ENCODE peak calls at places on chromosomes 16 and 17, in four cellular contexts. One of them, this sample, is unnamed.

GRCh38 chr17:55661359-55661758 is 61.3 kb downstream of the TMEM100 start:
- DNase-seq in IMR-90: no peak
- DNase-seq in K562: no peak
- DNase-seq in endothelial cell of umbilical vein: peak
- DNase-seq in this sample: no peak

GRCh38 chr17:69936996-69937395 is 138.0 kb upstream of the KCNJ16 start:
- DNase-seq in IMR-90: no peak
- DNase-seq in K562: no peak
- DNase-seq in endothelial cell of umbilical vein: no peak
- DNase-seq in this sample: no peak

GRCh38 chr17:6427284-6427781 is 7.6 kb downstream of the AIPL1 start:
- DNase-seq in IMR-90: peak
- DNase-seq in K562: no peak
- DNase-seq in endothelial cell of umbilical vein: no peak
- DNase-seq in this sample: peak

GRCh38 chr16:22813946-22814325 is at the start of gene HS3ST2:
- DNase-seq in IMR-90: no peak
- DNase-seq in K562: no peak
- DNase-seq in endothelial cell of umbilical vein: no peak
- DNase-seq in this sample: no peak

GRCh38 chr16:87587636-87588035 is 14.7 kb upstream of the JPH3 start:
- DNase-seq in IMR-90: no peak
- DNase-seq in K562: no peak
- DNase-seq in endothelial cell of umbilical vein: no peak
- DNase-seq in this sample: no peak

GRCh38 chr17:7478276-7479138 is 924 bp downstream of the ZBTB4 start:
- DNase-seq in IMR-90: peak
- DNase-seq in K562: peak
- DNase-seq in endothelial cell of umbilical vein: peak
- DNase-seq in this sample: no peak

GRCh38 chr17:38824899-38825761 is at the start of gene CWC25:
- DNase-seq in IMR-90: peak
- DNase-seq in K562: peak
- DNase-seq in endothelial cell of umbilical vein: peak
- DNase-seq in this sample: peak

GRCh38 chr17:29451338-29451737 is 61.2 kb downstream of the TAOK1 start:
- DNase-seq in IMR-90: no peak
- DNase-seq in K562: no peak
- DNase-seq in endothelial cell of umbilical vein: no peak
- DNase-seq in this sample: no peak

GRCh38 chr17:21090889-21091618 is 35.7 kb upstream of the DHRS7B start:
- DNase-seq in IMR-90: peak
- DNase-seq in K562: no peak
- DNase-seq in endothelial cell of umbilical vein: no peak
- DNase-seq in this sample: no peak

GRCh38 chr17:48578616-48579560 is 738 bp upstream of the HOXB4 start:
- DNase-seq in IMR-90: peak
- DNase-seq in K562: peak
- DNase-seq in endothelial cell of umbilical vein: peak
- DNase-seq in this sample: no peak
- TF ChIP-seq FOS in IMR-90: no peak
- TF ChIP-seq FOS in K562: no peak
- TF ChIP-seq FOS in endothelial cell of umbilical vein: no peak
- TF ChIP-seq FOS in this sample: no peak

GRCh38 chr17:75902406-75902805 is 2.3 kb downstream of the MRPL38 start:
- DNase-seq in IMR-90: no peak
- DNase-seq in K562: no peak
- DNase-seq in endothelial cell of umbilical vein: no peak
- DNase-seq in this sample: no peak
- TF ChIP-seq FOS in IMR-90: no peak
- TF ChIP-seq FOS in K562: no peak
- TF ChIP-seq FOS in endothelial cell of umbilical vein: no peak
- TF ChIP-seq FOS in this sample: no peak

GRCh38 chr17:12178644-12179330 is 158.1 kb downstream of the MAP2K4 start:
- DNase-seq in IMR-90: no peak
- DNase-seq in K562: no peak
- DNase-seq in endothelial cell of umbilical vein: no peak
- DNase-seq in this sample: no peak

GRCh38 chr17:12180644-12181261 is 160.1 kb downstream of the MAP2K4 start:
- DNase-seq in IMR-90: peak
- DNase-seq in K562: peak
- DNase-seq in endothelial cell of umbilical vein: peak
- DNase-seq in this sample: peak
- TF ChIP-seq FOS in IMR-90: no peak
- TF ChIP-seq FOS in K562: no peak
- TF ChIP-seq FOS in endothelial cell of umbilical vein: no peak
- TF ChIP-seq FOS in this sample: no peak

GRCh38 chr16:2468142-2468724 is 2.9 kb upstream of the NTN3 start:
- DNase-seq in IMR-90: peak
- DNase-seq in K562: no peak
- DNase-seq in endothelial cell of umbilical vein: peak
- DNase-seq in this sample: no peak
- TF ChIP-seq FOS in IMR-90: no peak
- TF ChIP-seq FOS in K562: no peak
- TF ChIP-seq FOS in endothelial cell of umbilical vein: no peak
- TF ChIP-seq FOS in this sample: no peak

DNA sequence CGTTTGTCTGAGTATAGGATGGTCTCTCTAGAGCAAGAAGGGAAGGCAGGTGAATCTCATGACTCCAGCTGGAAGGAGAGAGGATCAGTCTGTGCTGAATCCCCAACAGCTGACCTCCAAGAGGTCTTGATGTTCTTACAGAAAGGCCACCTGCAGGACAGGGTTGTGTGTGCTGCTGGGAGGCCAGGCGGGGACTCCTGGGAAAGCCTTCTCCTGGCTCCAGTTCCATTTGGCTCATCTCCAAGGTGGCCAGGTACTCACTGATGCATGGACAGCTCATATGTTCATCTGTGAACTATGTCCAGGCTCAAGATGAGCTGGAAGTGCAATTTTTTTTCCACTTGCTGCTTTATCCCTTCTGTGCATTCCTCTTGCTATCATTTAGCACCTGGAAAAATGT is 730.2 kb upstream of the RBFOX1 start:
- DNase-seq in IMR-90: no peak
- DNase-seq in K562: no peak
- DNase-seq in endothelial cell of umbilical vein: no peak
- DNase-seq in this sample: no peak
- TF ChIP-seq FOS in IMR-90: no peak
- TF ChIP-seq FOS in K562: no peak
- TF ChIP-seq FOS in endothelial cell of umbilical vein: no peak
- TF ChIP-seq FOS in this sample: no peak

DNA sequence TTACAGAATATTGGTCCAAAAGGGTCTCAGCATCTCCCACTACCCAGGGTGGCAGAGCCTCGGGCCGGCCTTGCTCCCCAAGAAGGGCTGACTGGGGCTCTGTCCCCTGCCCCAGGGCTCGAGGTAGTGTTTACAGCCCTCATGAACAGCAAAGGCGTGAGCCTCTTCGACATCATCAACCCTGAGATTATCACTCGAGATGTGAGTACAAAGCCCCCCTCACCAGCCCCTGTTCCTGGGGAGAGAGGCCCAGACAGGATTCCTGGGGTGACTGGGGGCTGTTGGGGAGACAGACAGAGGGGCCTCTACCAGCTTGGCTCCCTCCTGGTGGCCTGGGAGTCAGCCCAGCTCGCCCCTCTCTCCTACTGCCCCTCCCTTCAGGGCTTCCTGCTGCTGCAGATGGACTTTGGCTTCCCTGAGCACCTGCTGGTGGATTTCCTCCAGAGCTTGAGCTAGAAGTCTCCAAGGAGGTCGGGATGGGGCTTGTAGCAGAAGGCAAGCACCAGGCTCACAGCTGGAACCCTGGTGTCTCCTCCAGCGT is 6.1 kb upstream of the NLRC5 start:
- DNase-seq in IMR-90: no peak
- DNase-seq in K562: no peak
- DNase-seq in endothelial cell of umbilical vein: no peak
- DNase-seq in this sample: no peak
- TF ChIP-seq FOS in IMR-90: no peak
- TF ChIP-seq FOS in K562: no peak
- TF ChIP-seq FOS in endothelial cell of umbilical vein: no peak
- TF ChIP-seq FOS in this sample: no peak

GRCh38 chr16:46785076-46785845 is 37.1 kb upstream of the MYLK3 start:
- DNase-seq in IMR-90: no peak
- DNase-seq in K562: no peak
- DNase-seq in endothelial cell of umbilical vein: no peak
- DNase-seq in this sample: no peak
- TF ChIP-seq FOS in IMR-90: no peak
- TF ChIP-seq FOS in K562: no peak
- TF ChIP-seq FOS in endothelial cell of umbilical vein: no peak
- TF ChIP-seq FOS in this sample: no peak

DNA sequence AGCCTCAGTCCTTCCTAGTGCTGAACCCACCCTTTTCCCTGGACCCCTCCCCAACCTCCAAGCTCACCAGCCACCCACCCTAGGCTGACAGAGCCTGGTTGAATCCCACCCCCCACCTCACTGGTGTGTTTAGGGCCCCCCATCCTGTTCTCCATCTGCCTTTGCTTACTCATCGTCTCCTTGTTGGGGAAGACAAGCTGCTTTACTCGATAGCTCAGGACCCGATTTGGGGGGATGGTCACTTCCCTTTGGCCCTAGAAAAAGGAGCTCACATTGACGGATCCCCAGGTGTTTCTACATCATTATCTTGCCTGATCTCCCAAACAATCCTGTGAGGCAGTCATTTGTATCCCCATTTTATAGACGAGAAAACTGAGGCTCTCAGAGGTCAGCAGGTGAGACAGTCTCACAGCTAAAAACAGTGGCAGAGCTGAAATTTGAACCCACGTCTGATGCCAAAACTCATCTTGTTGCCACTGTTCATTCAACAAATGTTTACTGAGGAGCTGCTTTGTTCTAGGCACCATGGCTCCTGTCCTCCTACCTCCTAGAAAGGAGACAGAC is 9.6 kb downstream of the GSDMB start:
- DNase-seq in IMR-90: no peak
- DNase-seq in K562: no peak
- DNase-seq in endothelial cell of umbilical vein: no peak
- DNase-seq in this sample: no peak
- TF ChIP-seq FOS in IMR-90: no peak
- TF ChIP-seq FOS in K562: no peak
- TF ChIP-seq FOS in endothelial cell of umbilical vein: no peak
- TF ChIP-seq FOS in this sample: no peak

DNA sequence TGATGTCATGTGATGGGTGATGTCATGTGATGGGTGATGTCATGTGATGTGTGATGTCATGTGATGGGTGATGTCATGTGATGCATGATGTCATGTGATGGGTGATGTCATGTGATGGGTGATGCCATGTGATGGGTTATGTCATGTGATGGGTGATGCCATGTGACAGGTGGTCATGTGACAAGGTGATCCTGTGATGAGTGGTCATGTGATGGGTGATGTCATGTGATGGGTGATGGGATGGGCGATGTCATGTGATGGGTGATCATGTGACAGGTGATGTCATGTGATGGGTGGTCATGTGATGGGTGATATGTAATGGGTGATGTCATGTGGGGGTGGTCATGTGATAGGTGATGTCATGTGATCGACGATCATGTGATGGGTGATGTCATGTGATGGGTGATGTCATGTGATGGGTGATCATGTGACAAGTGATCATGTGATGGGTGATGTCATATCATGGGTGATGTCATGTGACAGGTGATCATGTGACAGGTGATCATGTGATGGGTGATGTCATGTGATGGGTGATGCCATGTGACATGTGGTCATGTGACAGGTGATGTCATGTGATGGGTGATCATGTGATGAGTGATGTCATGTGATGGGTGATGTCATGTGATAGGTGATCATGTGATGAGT is 17.2 kb downstream of the CD300LB start:
- DNase-seq in IMR-90: peak
- DNase-seq in K562: peak
- DNase-seq in endothelial cell of umbilical vein: peak
- DNase-seq in this sample: peak
- TF ChIP-seq FOS in IMR-90: peak
- TF ChIP-seq FOS in K562: peak
- TF ChIP-seq FOS in endothelial cell of umbilical vein: no peak
- TF ChIP-seq FOS in this sample: peak